ENCODE peak calls at places on chromosomes 2 and 18, in five cellular contexts. Y, M, K, I and Z are unnamed samples.

GRCh38 chr2:119062179-119062578 is 96.4 kb downstream of the C1QL2 start:
- DNase-seq in M (no peak), I (no peak), K (no peak), Y (no peak), Z (no peak)

GRCh38 chr2:98142106-98142815 is 55.3 kb downstream of the VWA3B start:
- DNase-seq in K (no peak), Y (no peak), M (no peak), I (no peak), Z (no peak)

GRCh38 chr2:187453078-187453641 is 5.1 kb upstream of the CALCRL start:
- DNase-seq in K (no peak), I (peak), M (no peak), Y (no peak), Z (no peak)

GRCh38 chr2:178269825-178270224 is 75.5 kb downstream of the OSBPL6 start:
- DNase-seq in Y (no peak), K (no peak), I (no peak), M (no peak), Z (no peak)

GRCh38 chr2:235966396-235966795 is 201.8 kb downstream of the GBX2 start:
- DNase-seq in I (no peak), Y (no peak), K (no peak), M (no peak), Z (no peak)

GRCh38 chr2:77520981-77521380 is 1.2 kb downstream of the LRRTM4 start:
- DNase-seq in M (no peak), K (no peak), Y (no peak), I (no peak), Z (no peak)

GRCh38 chr2:1647417-1648240 is 96.7 kb downstream of the PXDN start:
- DNase-seq in M (no peak), Y (no peak), K (no peak), I (no peak), Z (no peak)

GRCh38 chr18:26487437-26487836 is 60.9 kb downstream of the KCTD1 start:
- DNase-seq in I (no peak), Y (no peak), M (peak), K (no peak), Z (no peak)

GRCh38 chr2:203551653-203552250 is 16.7 kb upstream of the RAPH1 start:
- DNase-seq in I (no peak), K (no peak), M (peak), Y (no peak), Z (no peak)